ENCODE peak calls at places on chromosomes 4 and X, in four cellular contexts. B, V, M and C are unnamed samples.

GRCh38 chr4:141905751-141906150 is 269.4 kb downstream of the IL15 start:
- DNase-seq in B (no peak), M (no peak), V (peak; percentile 80), C (no peak)

GRCh38 chrX:111124418-111124817 is 28.4 kb downstream of the PAK3 start:
- DNase-seq in B (no peak), V (no peak), M (no peak), C (no peak)

GRCh38 chr4:106010761-106011160 is 115.5 kb downstream of the NPNT start:
- DNase-seq in M (no peak), B (no peak), V (no peak), C (no peak)

GRCh38 chrX:138018145-138018799 is 452.3 kb downstream of the ZIC3 start:
- DNase-seq in V (no peak), M (no peak), B (no peak), C (no peak)

GRCh38 chrX:119410027-119410819 is 11.1 kb downstream of the SLC25A43 start:
- DNase-seq in V (peak; percentile 94), B (no peak), M (peak; percentile 49), C (peak; percentile 36)

GRCh38 chrX:34877451-34877850 is 65.1 kb upstream of the FAM47B start:
- DNase-seq in M (no peak), V (no peak), B (no peak), C (no peak)

GRCh38 chrX:56228914-56229313 is 3.2 kb upstream of the KLF8 start:
- DNase-seq in B (peak; percentile 3), M (no peak), V (no peak), C (no peak)

GRCh38 chr4:81257841-81258240 is 42.8 kb upstream of the PRKG2 start:
- DNase-seq in V (no peak), M (no peak), B (no peak), C (no peak)

GRCh38 chrX:34546366-34546765 is 110.7 kb downstream of the TMEM47 start:
- DNase-seq in B (no peak), V (no peak), M (no peak), C (no peak)

GRCh38 chr4:186191266-186192067 is at the start of gene CYP4V2:
- DNase-seq in M (peak; percentile 51), B (peak; percentile 88), V (no peak), C (peak; percentile 88)
- TF ChIP-seq EZH2 in M (no peak), B (no peak), V (no peak), C (no peak)

DNA sequence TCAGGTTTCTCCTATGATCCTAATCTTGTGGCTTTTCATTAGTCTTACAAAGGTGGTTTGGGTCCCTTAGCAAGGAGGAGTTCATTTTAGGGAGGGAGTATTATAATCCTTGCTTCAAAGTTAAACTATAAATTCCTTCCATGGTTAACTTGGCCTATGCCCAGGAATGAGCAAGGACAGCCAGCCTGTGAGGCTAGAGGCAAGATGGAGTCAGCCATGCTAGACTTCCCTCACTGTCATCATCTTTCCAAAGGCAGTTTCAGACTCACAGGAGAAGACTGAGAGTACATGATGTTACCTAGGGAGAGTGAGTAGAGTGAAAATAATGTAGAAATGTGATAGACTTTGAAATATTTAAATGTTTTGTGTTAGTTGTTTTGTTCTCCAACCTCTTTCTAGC is 192.3 kb downstream of the GPAT3 start:
- DNase-seq in M (no peak), V (no peak), B (no peak), C (no peak)
- H3K4me3 ChIP-seq in M (no peak overlapping the region), V (no peak overlapping the region), B (no peak overlapping the region), C (no peak overlapping the region)

DNA sequence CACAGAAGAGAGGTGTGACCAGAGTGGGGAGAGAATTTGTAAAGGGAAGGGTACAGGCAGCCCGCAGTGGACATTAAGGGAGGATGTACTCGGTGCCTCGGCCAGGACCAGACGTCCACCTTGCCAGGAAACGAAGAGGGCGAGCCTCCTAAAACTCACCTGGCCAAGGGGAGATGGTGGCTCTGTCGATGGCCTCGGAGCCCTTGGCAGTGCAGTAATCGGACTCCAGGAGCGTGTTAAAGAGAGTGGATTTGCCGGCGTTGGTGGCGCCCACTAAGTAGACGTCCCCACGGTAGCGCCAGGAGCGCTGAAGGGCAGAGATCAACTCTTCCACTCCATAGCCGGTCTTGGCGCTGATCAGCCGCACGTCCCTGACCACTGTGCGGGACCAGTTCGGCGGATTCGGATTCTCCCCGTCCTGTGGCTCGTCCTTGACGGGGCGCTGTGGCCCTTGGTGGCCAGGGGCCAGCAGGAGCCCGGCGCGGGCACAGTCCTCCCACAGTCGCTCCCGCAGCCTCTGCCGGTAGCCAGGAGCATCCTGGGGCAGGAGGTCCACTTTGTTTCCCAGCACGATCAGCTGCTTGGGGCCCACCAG is 1.0 kb downstream of the NOA1 start:
- DNase-seq in V (no peak), B (peak; percentile 26), M (no peak), C (no peak)
- TF ChIP-seq CTCF in V (no peak), B (no peak), M (no peak), C (no peak)

GRCh38 chr4:41873380-41874295 is 61.6 kb upstream of the TMEM33 start:
- DNase-seq in M (no peak), B (peak; percentile 71), V (no peak), C (no peak)
- TF ChIP-seq EZH2 in M (no peak), B (peak; percentile 72), V (no peak), C (peak; percentile 78)

GRCh38 chr4:118985170-118986000 is 96.7 kb downstream of the SYNPO2 start:
- DNase-seq in B (no peak), V (no peak), M (no peak), C (no peak)

GRCh38 chr4:118981839-118982381 is 93.3 kb downstream of the SYNPO2 start:
- DNase-seq in B (peak; percentile 82), M (peak; percentile 55), V (peak; percentile 45), C (peak; percentile 84)

GRCh38 chr4:118981171-118981838 is 92.7 kb downstream of the SYNPO2 start:
- DNase-seq in B (peak; percentile 14), V (no peak), M (no peak), C (no peak)

GRCh38 chr4:118979712-118980111 is 91.1 kb downstream of the SYNPO2 start:
- DNase-seq in V (no peak), B (no peak), M (no peak), C (no peak)

DNA sequence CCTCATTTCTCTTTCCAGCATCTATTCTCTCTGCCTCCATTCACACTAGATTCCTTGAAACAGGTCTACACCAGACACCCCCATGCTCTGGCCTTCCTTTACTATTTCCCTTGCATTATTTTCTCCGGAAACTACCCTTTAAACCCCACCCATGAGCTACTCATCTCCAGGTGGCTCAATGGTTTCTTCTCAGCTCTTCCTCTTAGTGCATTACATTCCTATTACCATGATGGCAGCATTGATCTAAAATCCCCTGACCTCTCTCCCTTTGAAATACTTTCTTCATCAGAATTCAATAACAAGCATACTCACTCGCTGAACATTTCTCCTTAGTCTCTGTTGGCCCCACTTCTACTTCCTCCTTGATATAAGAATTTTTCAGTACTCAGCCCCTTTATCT is 94.6 kb downstream of the SYNPO2 start:
- DNase-seq in V (no peak), M (no peak), B (no peak), C (no peak)
- H3K4me3 ChIP-seq in V (no peak overlapping the region), M (no peak overlapping the region), B (no peak overlapping the region), C (no peak overlapping the region)

GRCh38 chr4:67332627-67333026 is 212.7 kb downstream of the CENPC start:
- DNase-seq in V (no peak), B (peak; percentile 64), M (no peak), C (peak; percentile 23)
- TF ChIP-seq CTCF in V (peak; percentile 52), B (peak; percentile 62), M (peak; percentile 51), C (no peak)

GRCh38 chrX:153829799-153830631 is at the start of gene PDZD4:
- DNase-seq in M (no peak), V (no peak), B (peak; percentile 53), C (no peak)
- TF ChIP-seq EZH2 in M (no peak), V (no peak), B (no peak), C (peak; percentile 72)

GRCh38 chrX:63993936-63994335 is 208.9 kb upstream of the ARHGEF9 start:
- DNase-seq in M (no peak), V (no peak), B (no peak), C (no peak)
- H3K4me3 ChIP-seq in M (no peak overlapping the region), V (no peak overlapping the region), B (no peak overlapping the region), C (no peak overlapping the region)

GRCh38 chr4:8277356-8278008 is 7.9 kb downstream of the HTRA3 start:
- DNase-seq in V (no peak), B (no peak), M (no peak), C (no peak)
- TF ChIP-seq CTCF in V (no peak), B (no peak), M (peak; percentile 8), C (no peak)

GRCh38 chrX:6184900-6185515 is 43.7 kb downstream of the NLGN4X start:
- DNase-seq in V (no peak), B (no peak), M (no peak), C (no peak)
- TF ChIP-seq EZH2 in V (no peak), B (no peak), M (no peak), C (no peak)